ENCODE peak calls at places on chromosomes 5 and 9, in five cellular contexts. R is GM10248, W is B cell, C is bronchial epithelial cell, N is foreskin fibroblast. S is an unnamed sample.

GRCh38 chr5:8184455-8185063 is 315.6 kb downstream of the MTRR start:
- DNase-seq in C (peak), N (peak), W (peak), R (peak), S (no peak)

GRCh38 chr5:172868924-172869565 is 35.0 kb downstream of the ERGIC1 start:
- DNase-seq in R (no peak), N (peak), C (peak), W (no peak), S (no peak)

GRCh38 chr5:154198611-154199230 is 8.2 kb downstream of the GALNT10 start:
- DNase-seq in W (no peak), C (peak), R (no peak), N (peak), S (no peak)

GRCh38 chr5:93273176-93273575 is 307.8 kb downstream of the NR2F1-AS1 start:
- DNase-seq in C (peak), R (no peak), N (peak), W (no peak), S (no peak)

GRCh38 chr9:89961616-89962341 is 357.0 kb downstream of the GADD45G start:
- DNase-seq in N (no peak), C (no peak), W (peak), R (no peak), S (no peak)

GRCh38 chr5:142720561-142721275 is 34.8 kb upstream of the FGF1 start:
- DNase-seq in W (no peak), N (no peak), R (no peak), C (peak), S (no peak)

GRCh38 chr5:64971538-64971937 is 202.8 kb downstream of the CWC27 start:
- DNase-seq in W (peak), N (peak), R (no peak), C (no peak), S (no peak)

GRCh38 chr9:85941617-85941930 is 628 bp downstream of the NAA35 start:
- DNase-seq in W (no peak), C (no peak), R (no peak), N (no peak), S (no peak)

GRCh38 chr5:143194206-143194605 is 209.3 kb downstream of the NR3C1 start:
- DNase-seq in N (peak), C (peak), R (no peak), W (no peak), S (no peak)

GRCh38 chr5:127741412-127741811 is 38.2 kb downstream of the CCDC192 start:
- DNase-seq in C (no peak), R (no peak), W (no peak), N (no peak), S (no peak)

GRCh38 chr9:17159469-17159868 is 24.6 kb downstream of the CNTLN start:
- DNase-seq in C (no peak), R (no peak), N (no peak), W (no peak), S (no peak)

GRCh38 chr5:132417010-132417439 is 47.5 kb downstream of the SLC22A5 start:
- DNase-seq in N (peak), W (peak), R (no peak), C (no peak), S (no peak)

DNA sequence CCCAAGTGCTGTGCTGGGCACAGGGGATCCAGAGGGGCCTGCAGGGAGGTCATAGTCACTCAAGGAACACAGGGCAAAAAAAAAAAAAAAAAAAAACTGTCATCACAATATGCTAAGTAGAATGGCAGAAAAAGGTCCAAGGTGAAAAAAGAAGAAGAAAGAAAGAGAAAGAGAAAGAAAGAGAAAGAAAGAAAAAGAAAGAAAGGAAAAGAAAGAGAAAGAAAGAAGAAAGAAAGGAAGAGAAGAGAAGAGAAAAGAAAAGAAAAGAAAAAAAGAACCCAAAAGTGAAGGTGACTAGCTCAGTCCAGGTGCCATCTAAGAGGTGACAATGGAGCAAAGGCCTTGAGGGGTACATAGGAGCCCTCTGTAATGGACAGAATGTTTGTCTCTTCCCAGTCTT is 73.9 kb downstream of the PDE6A start:
- DNase-seq in C (no peak), N (no peak), W (no peak), R (no peak), S (no peak)
- TF ChIP-seq CTCF in C (no peak), N (no peak), W (no peak), R (no peak), S (no peak)

DNA sequence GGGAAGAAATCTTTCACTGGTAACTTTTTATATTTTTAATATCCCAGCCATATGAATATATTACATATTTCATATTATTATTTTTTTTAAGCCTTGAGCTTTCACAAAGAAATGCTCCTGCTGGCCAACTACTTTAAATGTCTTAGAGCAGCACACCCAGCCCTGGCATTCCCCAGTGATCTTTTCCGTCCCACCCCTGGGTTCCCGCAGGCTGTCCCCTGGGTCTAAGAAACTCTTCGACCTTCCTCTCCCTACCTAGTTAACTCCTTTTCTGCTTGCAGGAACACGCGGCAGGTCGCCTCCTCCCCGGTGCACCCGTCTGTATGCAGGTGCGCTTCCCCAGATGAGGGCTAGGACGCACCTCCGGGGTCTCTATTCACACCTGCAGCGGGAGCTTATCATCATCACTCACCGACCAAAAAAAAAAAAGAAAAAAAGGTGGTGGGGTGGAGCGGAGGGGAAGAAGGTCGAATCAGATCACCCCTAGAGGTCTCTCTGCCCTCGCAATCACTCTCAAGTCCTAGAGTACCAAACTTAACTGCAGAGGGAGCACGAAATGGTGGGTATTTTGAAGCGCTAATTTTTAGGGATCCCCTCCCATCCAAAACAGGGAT is 696 bp downstream of the ZFP62 start:
- DNase-seq in C (peak), N (peak), W (peak), R (peak), S (no peak)
- TF ChIP-seq CTCF in C (peak), N (peak), W (peak), R (peak), S (peak)

GRCh38 chr5:34522599-34523381 is 133.3 kb upstream of the RAI14 start:
- DNase-seq in C (peak), R (peak), W (peak), N (peak), S (no peak)
- TF ChIP-seq CTCF in C (peak), R (peak), W (peak), N (peak), S (peak)

DNA sequence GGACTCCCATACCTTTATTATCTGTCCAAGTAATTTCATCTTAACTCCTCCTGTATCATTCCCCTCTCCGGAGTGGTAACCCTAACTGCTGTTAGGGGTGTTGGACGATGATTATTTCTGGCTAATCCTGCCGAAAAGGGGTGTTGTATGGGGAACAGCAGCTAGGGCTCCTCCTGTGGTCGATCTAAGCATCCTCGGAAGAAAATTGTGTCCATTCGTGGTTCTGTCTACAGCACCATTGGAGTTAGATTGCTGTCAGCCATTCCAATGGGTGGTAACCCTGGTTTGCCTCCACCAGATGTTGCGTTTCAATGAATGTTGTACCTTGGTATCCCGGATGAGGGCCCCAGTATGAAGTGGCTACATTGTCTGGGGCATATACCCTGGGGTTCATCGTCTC is 35.6 kb upstream of the LMNB1 start:
- DNase-seq in N (no peak), W (no peak), C (no peak), R (no peak), S (no peak)
- TF ChIP-seq CTCF in N (no peak), W (no peak), C (no peak), R (no peak), S (no peak)

S was measured in chondrocyte.